ENCODE peak calls at places on chromosome 17, in seven cellular contexts. One of them, this sample, is unnamed.
A peak's percentile ranks its signal among the peaks of the same experiment; 100 is the strongest.

GRCh38 chr17:43406676-43407645 is 8.2 kb downstream of the ARL4D start:
- DNase-seq in hepatic stellate cell: peak; percentile 88
- DNase-seq in ovary: peak; percentile 38
- DNase-seq in endothelial cell: no peak
- DNase-seq in cardiac fibroblast: peak; percentile 72
- DNase-seq in AG04450: peak; percentile 54
- DNase-seq in IMR-90: peak; percentile 84
- DNase-seq in this sample: peak; percentile 92

GRCh38 chr17:34519286-34519685 is 60.1 kb upstream of the TMEM132E start:
- DNase-seq in cardiac fibroblast: no peak
- DNase-seq in AG04450: no peak
- DNase-seq in hepatic stellate cell: no peak
- DNase-seq in endothelial cell: peak; percentile 60
- DNase-seq in IMR-90: no peak
- DNase-seq in ovary: no peak
- DNase-seq in this sample: no peak

GRCh38 chr17:75549246-75550138 is 24.0 kb downstream of the LLGL2 start:
- DNase-seq in IMR-90: no peak
- DNase-seq in ovary: no peak
- DNase-seq in hepatic stellate cell: no peak
- DNase-seq in endothelial cell: no peak
- DNase-seq in cardiac fibroblast: no peak
- DNase-seq in AG04450: no peak
- DNase-seq in this sample: no peak

GRCh38 chr17:44804301-44805061 is 25.6 kb downstream of the GJC1 start:
- DNase-seq in hepatic stellate cell: peak; percentile 60
- DNase-seq in ovary: no peak
- DNase-seq in endothelial cell: no peak
- DNase-seq in cardiac fibroblast: peak; percentile 46
- DNase-seq in AG04450: no peak
- DNase-seq in IMR-90: no peak
- DNase-seq in this sample: no peak

GRCh38 chr17:27540300-27541105 is 84.3 kb downstream of the KSR1 start:
- DNase-seq in AG04450: peak; percentile 99
- DNase-seq in cardiac fibroblast: peak; percentile 99
- DNase-seq in hepatic stellate cell: peak; percentile 96
- DNase-seq in ovary: peak; percentile 92
- DNase-seq in IMR-90: peak; percentile 100
- DNase-seq in endothelial cell: no peak
- DNase-seq in this sample: peak; percentile 92

GRCh38 chr17:46216682-46217081 is 23.5 kb upstream of the KANSL1 start:
- DNase-seq in cardiac fibroblast: no peak
- DNase-seq in hepatic stellate cell: no peak
- DNase-seq in IMR-90: no peak
- DNase-seq in AG04450: no peak
- DNase-seq in ovary: no peak
- DNase-seq in endothelial cell: no peak
- DNase-seq in this sample: no peak

GRCh38 chr17:35448899-35449227 is 297 bp upstream of the SLFN13 start:
- DNase-seq in ovary: no peak
- DNase-seq in cardiac fibroblast: no peak
- DNase-seq in AG04450: no peak
- DNase-seq in IMR-90: no peak
- DNase-seq in endothelial cell: no peak
- DNase-seq in hepatic stellate cell: no peak
- DNase-seq in this sample: no peak

GRCh38 chr17:81553018-81553615 is 964 bp upstream of the FAAP100 start:
- DNase-seq in cardiac fibroblast: peak; percentile 84
- DNase-seq in endothelial cell: peak; percentile 59
- DNase-seq in hepatic stellate cell: peak; percentile 85
- DNase-seq in AG04450: no peak
- DNase-seq in ovary: peak; percentile 72
- DNase-seq in IMR-90: peak; percentile 66
- DNase-seq in this sample: no peak

GRCh38 chr17:77085916-77086432 is 54.8 kb upstream of the SEC14L1 start:
- DNase-seq in endothelial cell: peak; percentile 46
- DNase-seq in cardiac fibroblast: no peak
- DNase-seq in ovary: no peak
- DNase-seq in AG04450: no peak
- DNase-seq in hepatic stellate cell: no peak
- DNase-seq in IMR-90: no peak
- DNase-seq in this sample: no peak

GRCh38 chr17:28475151-28475900 is 1.9 kb downstream of the SLC13A2 start:
- DNase-seq in cardiac fibroblast: no peak
- DNase-seq in AG04450: no peak
- DNase-seq in IMR-90: no peak
- DNase-seq in ovary: no peak
- DNase-seq in hepatic stellate cell: no peak
- DNase-seq in endothelial cell: no peak
- DNase-seq in this sample: no peak

GRCh38 chr17:75619506-75620431 is 13.5 kb upstream of the SMIM5 start:
- DNase-seq in IMR-90: peak; percentile 23
- DNase-seq in endothelial cell: peak; percentile 77
- DNase-seq in AG04450: peak; percentile 11
- DNase-seq in hepatic stellate cell: peak; percentile 66
- DNase-seq in ovary: no peak
- DNase-seq in cardiac fibroblast: peak; percentile 43
- DNase-seq in this sample: peak; percentile 41

GRCh38 chr17:17613708-17614114 is 22.2 kb upstream of the PEMT start:
- DNase-seq in AG04450: peak; percentile 46
- DNase-seq in hepatic stellate cell: peak; percentile 60
- DNase-seq in IMR-90: peak; percentile 73
- DNase-seq in endothelial cell: peak; percentile 59
- DNase-seq in cardiac fibroblast: peak; percentile 84
- DNase-seq in ovary: peak; percentile 45
- DNase-seq in this sample: peak; percentile 61

GRCh38 chr17:77475012-77475976 is 334.5 kb downstream of the SEC14L1 start:
- DNase-seq in IMR-90: peak; percentile 95
- DNase-seq in endothelial cell: no peak
- DNase-seq in cardiac fibroblast: peak; percentile 71
- DNase-seq in ovary: no peak
- DNase-seq in hepatic stellate cell: peak; percentile 72
- DNase-seq in AG04450: peak; percentile 79
- DNase-seq in this sample: peak; percentile 87

GRCh38 chr17:54901230-54901847 is 687 bp downstream of the TOM1L1 start:
- DNase-seq in ovary: no peak
- DNase-seq in hepatic stellate cell: peak; percentile 8
- DNase-seq in IMR-90: peak; percentile 8
- DNase-seq in AG04450: no peak
- DNase-seq in cardiac fibroblast: peak; percentile 48
- DNase-seq in endothelial cell: no peak
- DNase-seq in this sample: no peak

GRCh38 chr17:62807812-62808575 is at the start of gene MARCHF10:
- DNase-seq in ovary: peak; percentile 66
- DNase-seq in endothelial cell: peak; percentile 21
- DNase-seq in cardiac fibroblast: no peak
- DNase-seq in IMR-90: no peak
- DNase-seq in hepatic stellate cell: peak; percentile 34
- DNase-seq in AG04450: no peak
- DNase-seq in this sample: peak; percentile 43

GRCh38 chr17:27539152-27539551 is 82.9 kb downstream of the KSR1 start:
- DNase-seq in endothelial cell: no peak
- DNase-seq in AG04450: no peak
- DNase-seq in ovary: no peak
- DNase-seq in IMR-90: no peak
- DNase-seq in hepatic stellate cell: no peak
- DNase-seq in cardiac fibroblast: no peak
- DNase-seq in this sample: no peak

GRCh38 chr17:65743313-65743665 is 181.8 kb upstream of the AXIN2 start:
- DNase-seq in hepatic stellate cell: no peak
- DNase-seq in ovary: no peak
- DNase-seq in IMR-90: peak; percentile 51
- DNase-seq in cardiac fibroblast: peak; percentile 48
- DNase-seq in AG04450: no peak
- DNase-seq in endothelial cell: no peak
- DNase-seq in this sample: no peak

GRCh38 chr17:83153681-83154310 is 74.4 kb downstream of the METRNL start:
- DNase-seq in cardiac fibroblast: no peak
- DNase-seq in ovary: no peak
- DNase-seq in IMR-90: no peak
- DNase-seq in hepatic stellate cell: no peak
- DNase-seq in AG04450: no peak
- DNase-seq in endothelial cell: no peak
- DNase-seq in this sample: no peak

GRCh38 chr17:59561042-59561441 is 4.4 kb upstream of the DHX40 start:
- DNase-seq in AG04450: no peak
- DNase-seq in IMR-90: peak; percentile 3
- DNase-seq in hepatic stellate cell: peak; percentile 27
- DNase-seq in endothelial cell: peak; percentile 21
- DNase-seq in ovary: no peak
- DNase-seq in cardiac fibroblast: peak; percentile 13
- DNase-seq in this sample: peak; percentile 9

GRCh38 chr17:50117202-50118040 is 12.5 kb downstream of the SAMD14 start:
- DNase-seq in cardiac fibroblast: peak; percentile 65
- DNase-seq in endothelial cell: peak; percentile 80
- DNase-seq in AG04450: no peak
- DNase-seq in IMR-90: peak; percentile 35
- DNase-seq in ovary: peak; percentile 83
- DNase-seq in hepatic stellate cell: no peak
- DNase-seq in this sample: no peak

GRCh38 chr17:82392209-82392920 is 20.8 kb downstream of the UTS2R start:
- DNase-seq in endothelial cell: no peak
- DNase-seq in hepatic stellate cell: no peak
- DNase-seq in AG04450: no peak
- DNase-seq in IMR-90: no peak
- DNase-seq in cardiac fibroblast: no peak
- DNase-seq in ovary: no peak
- DNase-seq in this sample: no peak

GRCh38 chr17:77423589-77424451 is 283.1 kb downstream of the SEC14L1 start:
- DNase-seq in cardiac fibroblast: peak; percentile 98
- DNase-seq in AG04450: peak; percentile 93
- DNase-seq in ovary: peak; percentile 95
- DNase-seq in hepatic stellate cell: peak; percentile 93
- DNase-seq in endothelial cell: no peak
- DNase-seq in IMR-90: peak; percentile 98
- DNase-seq in this sample: peak; percentile 92